ENCODE peak calls at places on chromosome 12, in four cellular contexts. One of them, this sample, is unnamed. For H3K4me1, the result is how much of the 10 kb centered on the place peaks cover.

GRCh38 chr12:69972136-69972535 is 147.1 kb downstream of the MYRFL start:
- DNase-seq in heart right ventricle: no peak
- DNase-seq in breast epithelium: no peak
- DNase-seq in kidney: no peak
- DNase-seq in this sample: no peak

GRCh38 chr12:65156366-65156831 is 13.0 kb upstream of the LEMD3 start:
- DNase-seq in heart right ventricle: no peak
- DNase-seq in breast epithelium: no peak
- DNase-seq in kidney: no peak
- DNase-seq in this sample: no peak

GRCh38 chr12:54033106-54033979 is 493 bp downstream of the HOXC5 start:
- DNase-seq in heart right ventricle: no peak
- DNase-seq in breast epithelium: no peak
- DNase-seq in kidney: peak
- DNase-seq in this sample: no peak

GRCh38 chr12:90098132-90098779 is 389.6 kb upstream of the ATP2B1 start:
- DNase-seq in heart right ventricle: no peak
- DNase-seq in breast epithelium: no peak
- DNase-seq in kidney: no peak
- DNase-seq in this sample: no peak

GRCh38 chr12:8465597-8465996 is 9.8 kb downstream of the CLEC6A start:
- DNase-seq in heart right ventricle: no peak
- DNase-seq in breast epithelium: no peak
- DNase-seq in kidney: no peak
- DNase-seq in this sample: no peak

GRCh38 chr12:124599074-124599999 is 31.9 kb upstream of the NCOR2 start:
- DNase-seq in heart right ventricle: no peak
- DNase-seq in breast epithelium: no peak
- DNase-seq in kidney: no peak
- DNase-seq in this sample: no peak

GRCh38 chr12:102480401-102480800 is at the start of gene IGF1:
- DNase-seq in heart right ventricle: no peak
- DNase-seq in breast epithelium: no peak
- DNase-seq in kidney: no peak
- DNase-seq in this sample: no peak

GRCh38 chr12:104049278-104050257 is at the start of gene GLT8D2:
- DNase-seq in heart right ventricle: peak
- DNase-seq in breast epithelium: peak
- DNase-seq in kidney: peak
- DNase-seq in this sample: no peak

GRCh38 chr12:124625867-124626675 is 58.7 kb upstream of the NCOR2 start:
- DNase-seq in heart right ventricle: peak
- DNase-seq in breast epithelium: peak
- DNase-seq in kidney: peak
- DNase-seq in this sample: peak

GRCh38 chr12:6873094-6874006 is at the start of gene SPSB2:
- DNase-seq in heart right ventricle: peak
- DNase-seq in breast epithelium: peak
- DNase-seq in kidney: peak
- DNase-seq in this sample: peak

GRCh38 chr12:113072136-113072535 is 15.6 kb downstream of the DTX1 start:
- DNase-seq in heart right ventricle: no peak
- DNase-seq in breast epithelium: no peak
- DNase-seq in kidney: no peak
- DNase-seq in this sample: no peak

GRCh38 chr12:91138337-91138905 is 27.1 kb upstream of the LUM start:
- DNase-seq in heart right ventricle: peak
- DNase-seq in breast epithelium: no peak
- DNase-seq in kidney: no peak
- DNase-seq in this sample: no peak

GRCh38 chr12:127120851-127121250 is 1146.1 kb upstream of the TMEM132C start:
- DNase-seq in heart right ventricle: no peak
- DNase-seq in breast epithelium: no peak
- DNase-seq in kidney: no peak
- DNase-seq in this sample: no peak

GRCh38 chr12:127445583-127445982 is 821.4 kb upstream of the TMEM132C start:
- DNase-seq in heart right ventricle: no peak
- DNase-seq in breast epithelium: no peak
- DNase-seq in kidney: no peak
- DNase-seq in this sample: no peak

GRCh38 chr12:79194595-79194994 is 330.0 kb downstream of the SYT1 start:
- DNase-seq in heart right ventricle: no peak
- DNase-seq in breast epithelium: no peak
- DNase-seq in kidney: no peak
- DNase-seq in this sample: no peak

GRCh38 chr12:6218526-6218925 is 18.3 kb downstream of the CD9 start:
- DNase-seq in heart right ventricle: no peak
- DNase-seq in breast epithelium: no peak
- DNase-seq in kidney: no peak
- DNase-seq in this sample: no peak

GRCh38 chr12:27552886-27553560 is 29.0 kb downstream of the PPFIBP1 start:
- DNase-seq in heart right ventricle: no peak
- DNase-seq in breast epithelium: no peak
- DNase-seq in kidney: no peak
- DNase-seq in this sample: no peak
- H3K4me1 ChIP-seq in heart right ventricle: half or more
- H3K4me1 ChIP-seq in breast epithelium: under half
- H3K4me1 ChIP-seq in kidney: under half
- H3K4me1 ChIP-seq in this sample: under half

GRCh38 chr12:111069886-111070285 is 149.5 kb upstream of the MYL2 start:
- DNase-seq in heart right ventricle: no peak
- DNase-seq in breast epithelium: no peak
- DNase-seq in kidney: no peak
- DNase-seq in this sample: no peak
- H3K4me1 ChIP-seq in heart right ventricle: under half
- H3K4me1 ChIP-seq in breast epithelium: under half
- H3K4me1 ChIP-seq in kidney: under half
- H3K4me1 ChIP-seq in this sample: under half

GRCh38 chr12:16094437-16094836 is 183.0 kb downstream of the SLC15A5 start:
- DNase-seq in heart right ventricle: no peak
- DNase-seq in breast epithelium: no peak
- DNase-seq in kidney: no peak
- DNase-seq in this sample: no peak

GRCh38 chr12:16096273-16096849 is 181.1 kb downstream of the SLC15A5 start:
- DNase-seq in heart right ventricle: no peak
- DNase-seq in breast epithelium: no peak
- DNase-seq in kidney: no peak
- DNase-seq in this sample: no peak

GRCh38 chr12:16095531-16096110 is 181.9 kb downstream of the SLC15A5 start:
- DNase-seq in heart right ventricle: no peak
- DNase-seq in breast epithelium: no peak
- DNase-seq in kidney: no peak
- DNase-seq in this sample: no peak

GRCh38 chr12:16090974-16091373 is 179.8 kb downstream of the DERA start:
- DNase-seq in heart right ventricle: no peak
- DNase-seq in breast epithelium: no peak
- DNase-seq in kidney: no peak
- DNase-seq in this sample: no peak

DNA sequence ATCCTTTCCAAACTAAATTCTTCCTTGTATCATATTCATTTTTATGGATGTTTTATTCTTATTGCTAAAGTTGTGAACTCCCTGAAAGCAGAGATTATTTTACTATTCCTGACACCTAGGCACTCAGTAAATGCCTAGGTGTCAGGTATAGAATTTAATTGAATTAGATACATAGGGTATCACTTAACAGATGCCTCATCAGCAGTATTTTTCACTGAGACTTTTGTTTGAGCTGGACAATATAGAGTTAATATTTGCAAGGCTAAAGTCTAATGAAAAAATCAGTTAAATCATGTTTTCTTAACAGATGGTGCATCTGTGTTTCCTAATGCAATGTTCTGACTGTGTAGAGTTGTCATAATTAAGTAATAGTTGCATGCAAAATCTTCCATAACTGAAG is 182.7 kb downstream of the DERA start:
- DNase-seq in heart right ventricle: no peak
- DNase-seq in breast epithelium: no peak
- DNase-seq in kidney: no peak
- DNase-seq in this sample: no peak
- H3K4me1 ChIP-seq in heart right ventricle: under half
- H3K4me1 ChIP-seq in breast epithelium: under half
- H3K4me1 ChIP-seq in kidney: under half
- H3K4me1 ChIP-seq in this sample: under half

GRCh38 chr12:114687269-114687605 is 3.3 kb upstream of the TBX3 start:
- DNase-seq in heart right ventricle: no peak
- DNase-seq in breast epithelium: no peak
- DNase-seq in kidney: no peak
- DNase-seq in this sample: no peak

GRCh38 chr12:114687802-114688201 is 3.8 kb upstream of the TBX3 start:
- DNase-seq in heart right ventricle: no peak
- DNase-seq in breast epithelium: no peak
- DNase-seq in kidney: peak
- DNase-seq in this sample: no peak

GRCh38 chr12:114686421-114687268 is 2.7 kb upstream of the TBX3 start:
- DNase-seq in heart right ventricle: no peak
- DNase-seq in breast epithelium: no peak
- DNase-seq in kidney: peak
- DNase-seq in this sample: no peak

GRCh38 chr12:114689075-114689994 is 5.4 kb upstream of the TBX3 start:
- DNase-seq in heart right ventricle: no peak
- DNase-seq in breast epithelium: no peak
- DNase-seq in kidney: no peak
- DNase-seq in this sample: no peak

DNA sequence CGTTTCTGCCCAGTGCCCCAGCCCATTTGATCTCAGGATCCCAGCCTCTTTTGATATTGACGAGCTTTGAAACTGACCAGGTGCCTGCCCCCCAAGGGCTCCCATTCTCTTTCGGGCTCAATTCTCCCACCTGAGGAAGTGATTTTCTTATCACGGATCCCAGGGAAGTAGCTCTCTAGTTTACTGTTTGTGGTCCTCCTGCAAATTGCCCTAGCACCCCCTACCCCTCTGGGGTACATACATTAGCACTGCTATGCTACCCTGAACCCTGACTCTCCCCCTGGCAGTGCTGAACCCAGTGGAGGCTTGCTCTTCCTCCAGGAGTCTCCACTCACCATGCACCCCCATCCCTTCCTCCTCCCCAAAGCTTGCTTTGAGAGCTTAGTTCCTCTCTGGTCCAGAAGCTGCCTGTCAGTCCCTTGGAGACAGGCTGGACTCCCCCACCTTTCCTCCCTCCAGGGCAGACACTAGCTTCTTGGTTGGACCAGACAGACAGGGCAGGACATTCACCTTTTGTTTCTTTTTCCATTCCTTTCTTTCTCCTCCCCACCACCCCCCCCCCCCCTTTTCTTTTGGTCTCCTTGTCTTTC is 4.4 kb upstream of the TBX3 start:
- DNase-seq in heart right ventricle: no peak
- DNase-seq in breast epithelium: no peak
- DNase-seq in kidney: no peak
- DNase-seq in this sample: no peak
- H3K4me1 ChIP-seq in heart right ventricle: under half
- H3K4me1 ChIP-seq in breast epithelium: under half
- H3K4me1 ChIP-seq in kidney: under half
- H3K4me1 ChIP-seq in this sample: under half

GRCh38 chr12:51386361-51386760 is 4.8 kb downstream of the GALNT6 start:
- DNase-seq in heart right ventricle: no peak
- DNase-seq in breast epithelium: no peak
- DNase-seq in kidney: no peak
- DNase-seq in this sample: no peak
- H3K4me1 ChIP-seq in heart right ventricle: under half
- H3K4me1 ChIP-seq in breast epithelium: under half
- H3K4me1 ChIP-seq in kidney: under half
- H3K4me1 ChIP-seq in this sample: under half

DNA sequence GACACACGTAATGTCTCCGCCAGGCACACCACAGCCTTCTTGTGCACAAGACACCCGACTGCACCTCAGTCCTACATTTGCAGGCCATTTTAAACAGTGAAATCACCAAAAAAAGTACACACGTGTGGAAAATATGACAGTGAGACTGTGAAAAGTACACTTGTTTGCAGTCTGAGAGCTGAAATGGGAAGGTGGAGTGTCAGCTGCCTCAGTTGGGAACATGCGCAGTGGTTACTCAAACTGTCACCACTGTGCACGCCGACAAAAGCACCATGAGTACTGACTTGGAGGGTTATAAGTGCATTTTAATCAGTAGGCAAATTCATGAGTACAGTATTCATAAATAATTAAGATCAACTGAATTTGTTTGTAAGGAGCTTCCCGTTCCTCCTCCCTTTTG is 15.8 kb downstream of the VPS33A start:
- DNase-seq in heart right ventricle: no peak
- DNase-seq in breast epithelium: no peak
- DNase-seq in kidney: no peak
- DNase-seq in this sample: no peak
- H3K4me1 ChIP-seq in heart right ventricle: under half
- H3K4me1 ChIP-seq in breast epithelium: under half
- H3K4me1 ChIP-seq in kidney: under half
- H3K4me1 ChIP-seq in this sample: under half

GRCh38 chr12:122304924-122305323 is 38.6 kb upstream of the VPS33A start:
- DNase-seq in heart right ventricle: no peak
- DNase-seq in breast epithelium: no peak
- DNase-seq in kidney: no peak
- DNase-seq in this sample: no peak
- H3K4me1 ChIP-seq in heart right ventricle: under half
- H3K4me1 ChIP-seq in breast epithelium: under half
- H3K4me1 ChIP-seq in kidney: under half
- H3K4me1 ChIP-seq in this sample: under half